ENCODE peak calls at places on chromosomes 5 and 9, in nine cellular contexts. H, K, I, Z, W, V, P, J and E are unnamed samples.

GRCh38 chr9:96062854-96063253 is 187.4 kb downstream of the ERCC6L2 start:
- DNase-seq in H (no peak), K (no peak), I (no peak), Z (no peak), W (no peak), V (no peak), P (no peak), J (peak; percentile 66), E (no peak)

GRCh38 chr9:135146766-135147472 is 59.5 kb downstream of the OLFM1 start:
- DNase-seq in H (peak; percentile 33), K (no peak), I (no peak), Z (no peak), W (no peak), V (no peak), P (no peak), J (no peak), E (no peak)

GRCh38 chr9:99432075-99432474 is 210.0 kb downstream of the SEC61B start:
- DNase-seq in H (no peak), K (no peak), I (no peak), Z (no peak), W (no peak), V (no peak), P (no peak), J (no peak), E (no peak)

GRCh38 chr9:103301051-103301450 is 305.9 kb downstream of the CYLC2 start:
- DNase-seq in H (no peak), K (no peak), I (no peak), Z (no peak), W (no peak), V (no peak), P (no peak), J (no peak), E (no peak)

GRCh38 chr9:14768561-14769234 is 46.2 kb upstream of the CER1 start:
- DNase-seq in H (no peak), K (peak; percentile 32), I (no peak), Z (no peak), W (no peak), V (peak; percentile 82), P (no peak), J (no peak), E (peak; percentile 36)

GRCh38 chr5:145548097-145548496 is 287.0 kb downstream of the PRELID2 start:
- DNase-seq in H (no peak), K (no peak), I (no peak), Z (no peak), W (no peak), V (no peak), P (no peak), J (no peak), E (no peak)

GRCh38 chr9:8338249-8338721 is 538.7 kb upstream of the DMAC1 start:
- DNase-seq in H (no peak), K (peak; percentile 49), I (no peak), Z (no peak), W (no peak), V (no peak), P (no peak), J (no peak), E (no peak)

GRCh38 chr5:141908796-141909195 is 14.9 kb upstream of the DELE1 start:
- DNase-seq in H (no peak), K (peak; percentile 37), I (no peak), Z (no peak), W (no peak), V (no peak), P (no peak), J (no peak), E (no peak)

GRCh38 chr9:109317311-109317978 is 3.4 kb downstream of the EPB41L4B start:
- DNase-seq in H (no peak), K (no peak), I (no peak), Z (no peak), W (no peak), V (no peak), P (no peak), J (no peak), E (no peak)

GRCh38 chr5:156893517-156893916 is 43.4 kb downstream of the PPP1R2B start:
- DNase-seq in H (no peak), K (no peak), I (no peak), Z (no peak), W (no peak), V (no peak), P (no peak), J (no peak), E (no peak)

GRCh38 chr5:73901045-73901444 is 275.0 kb downstream of the ARHGEF28 start:
- DNase-seq in H (no peak), K (peak; percentile 86), I (no peak), Z (no peak), W (no peak), V (no peak), P (no peak), J (no peak), E (no peak)

GRCh38 chr5:178384815-178385471 is 152.3 kb upstream of the PHYKPL start:
- DNase-seq in H (no peak), K (no peak), I (no peak), Z (no peak), W (peak; percentile 11), V (no peak), P (peak; percentile 75), J (no peak), E (no peak)

GRCh38 chr9:109194157-109194556 is 27.1 kb upstream of the FRRS1L start:
- DNase-seq in H (no peak), K (peak; percentile 53), I (no peak), Z (no peak), W (no peak), V (no peak), P (no peak), J (no peak), E (no peak)